ENCODE peak calls at places on chromosomes 6 and 20, in eight cellular contexts. O is endodermal cell; N is left cardiac atrium; D is EL; B is iris pigment epithelial cell; M is NCI-H2029; Z is stimulated activated CD4-positive, alpha-beta T cell treated with anti-CD3 and anti-CD28 coated beads, Interleukin-1b, Interleukin-23, amount 100 ng/mL, for 1 hour; U is BE2C. L is an unnamed sample.

GRCh38 chr6:73937805-73938204 is 241.8 kb downstream of the CD109 start:
- DNase-seq in O (no peak), N (no peak), D (no peak), B (no peak), M (no peak), Z (no peak), U (no peak), L (no peak)

GRCh38 chr6:140811642-140812041 is 1321.1 kb upstream of the GJE1 start:
- DNase-seq in O (no peak), N (no peak), D (no peak), B (no peak), M (no peak), Z (no peak), U (no peak), L (no peak)

GRCh38 chr6:26124550-26125014 is 37.4 kb downstream of the HFE start:
- DNase-seq in O (no peak), N (no peak), D (no peak), B (no peak), M (peak; percentile 74), Z (no peak), U (no peak), L (no peak)

GRCh38 chr6:89525786-89526562 is 93.0 kb downstream of the ANKRD6 start:
- DNase-seq in O (no peak), N (no peak), D (no peak), B (no peak), M (no peak), Z (no peak), U (no peak), L (no peak)

GRCh38 chr20:36878913-36879312 is 3.0 kb downstream of the TLDC2 start:
- DNase-seq in O (no peak), N (no peak), D (no peak), B (no peak), M (no peak), Z (no peak), U (no peak), L (no peak)

GRCh38 chr6:155646443-155646842 is 190.8 kb upstream of the NOX3 start:
- DNase-seq in O (no peak), N (no peak), D (no peak), B (no peak), M (no peak), Z (no peak), U (no peak), L (no peak)

GRCh38 chr6:47000842-47001241 is 41.3 kb downstream of the ADGRF1 start:
- DNase-seq in O (no peak), N (no peak), D (no peak), B (peak; percentile 21), M (no peak), Z (no peak), U (no peak), L (no peak)

GRCh38 chr6:98836025-98836961 is 1.9 kb downstream of the POU3F2 start:
- DNase-seq in O (no peak), N (no peak), D (no peak), B (no peak), M (no peak), Z (no peak), U (no peak), L (no peak)

GRCh38 chr6:50116390-50116789 is 66.7 kb upstream of the DEFB112 start:
- DNase-seq in O (no peak), N (no peak), D (no peak), B (no peak), M (peak; percentile 22), Z (no peak), U (no peak), L (no peak)

GRCh38 chr20:50892394-50892793 is 38.8 kb downstream of the ADNP start:
- DNase-seq in O (no peak), N (no peak), D (no peak), B (no peak), M (no peak), Z (no peak), U (no peak), L (no peak)

GRCh38 chr6:16639689-16640480 is 121.4 kb downstream of the ATXN1 start:
- DNase-seq in O (no peak), N (no peak), D (peak; percentile 88), B (peak; percentile 86), M (no peak), Z (no peak), U (no peak), L (no peak)

GRCh38 chr6:93418448-93419303 is 683 bp downstream of the EPHA7 start:
- DNase-seq in O (peak; percentile 88), N (peak; percentile 27), D (no peak), B (peak; percentile 27), M (peak; percentile 75), Z (no peak), U (peak; percentile 21), L (peak; percentile 20)

GRCh38 chr6:52297433-52297832 is 12.9 kb upstream of the MCM3 start:
- DNase-seq in O (no peak), N (no peak), D (no peak), B (no peak), M (no peak), Z (no peak), U (no peak), L (no peak)

GRCh38 chr6:157615411-157615763 is 207.7 kb upstream of the SNX9 start:
- DNase-seq in O (no peak), N (no peak), D (no peak), B (no peak), M (no peak), Z (no peak), U (no peak), L (no peak)

GRCh38 chr6:30071081-30071818 is 4.3 kb downstream of the PPP1R11 start:
- DNase-seq in O (peak; percentile 73), N (peak; percentile 44), D (no peak), B (peak; percentile 38), M (no peak), Z (no peak), U (peak; percentile 70), L (peak; percentile 40)

GRCh38 chr6:31057426-31058003 is 47.2 kb downstream of the MUC22 start:
- DNase-seq in O (no peak), N (no peak), D (peak; percentile 81), B (peak; percentile 33), M (no peak), Z (no peak), U (no peak), L (no peak)

GRCh38 chr20:38161412-38161774 is 3.7 kb downstream of the TGM2 start:
- DNase-seq in O (no peak), N (peak; percentile 21), D (no peak), B (no peak), M (no peak), Z (no peak), U (no peak), L (no peak)

GRCh38 chr6:162119349-162119748 is 608.2 kb downstream of the PRKN start:
- DNase-seq in O (peak; percentile 46), N (peak; percentile 37), D (no peak), B (no peak), M (no peak), Z (no peak), U (no peak), L (peak; percentile 21)

GRCh38 chr6:40492126-40492525 is 95.0 kb downstream of the LRFN2 start:
- DNase-seq in O (peak; percentile 73), N (no peak), D (no peak), B (no peak), M (no peak), Z (no peak), U (no peak), L (no peak)

GRCh38 chr20:24808616-24809015 is 140.5 kb upstream of the CST7 start:
- DNase-seq in O (no peak), N (no peak), D (no peak), B (no peak), M (no peak), Z (no peak), U (no peak), L (no peak)

GRCh38 chr20:23132293-23132929 is 46.3 kb upstream of the CD93 start:
- DNase-seq in O (no peak), N (no peak), D (no peak), B (no peak), M (no peak), Z (no peak), U (no peak), L (no peak)

GRCh38 chr6:51472745-51473483 is 614.5 kb downstream of the PKHD1 start:
- DNase-seq in O (peak; percentile 50), N (no peak), D (no peak), B (no peak), M (no peak), Z (no peak), U (no peak), L (no peak)

GRCh38 chr6:129699661-129700060 is 10.3 kb downstream of the ARHGAP18 start:
- DNase-seq in O (no peak), N (no peak), D (no peak), B (no peak), M (no peak), Z (no peak), U (no peak), L (no peak)

GRCh38 chr6:151693366-151693765 is 114.1 kb upstream of the ESR1 start:
- DNase-seq in O (no peak), N (no peak), D (no peak), B (no peak), M (no peak), Z (no peak), U (no peak), L (no peak)

GRCh38 chr6:41093729-41094128 is 21.0 kb downstream of the NFYA start:
- DNase-seq in O (no peak), N (no peak), D (no peak), B (peak; percentile 70), M (no peak), Z (no peak), U (no peak), L (no peak)

GRCh38 chr6:168206186-168206585 is 113.4 kb downstream of the DACT2 start:
- DNase-seq in O (peak; percentile 29), N (no peak), D (no peak), B (no peak), M (no peak), Z (no peak), U (no peak), L (no peak)

GRCh38 chr6:112701201-112701600 is 354.1 kb downstream of the RFPL4B start:
- DNase-seq in O (no peak), N (peak; percentile 32), D (peak; percentile 55), B (peak; percentile 19), M (peak; percentile 56), Z (no peak), U (peak; percentile 10), L (no peak)

GRCh38 chr20:59010995-59011873 is 4.2 kb upstream of the CTSZ start:
- DNase-seq in O (no peak), N (peak; percentile 63), D (peak; percentile 91), B (peak; percentile 88), M (no peak), Z (no peak), U (no peak), L (no peak)

GRCh38 chr6:11096109-11096508 is 2.5 kb downstream of the SMIM13 start:
- DNase-seq in O (peak; percentile 77), N (no peak), D (peak; percentile 65), B (peak; percentile 94), M (peak; percentile 54), Z (no peak), U (peak; percentile 21), L (no peak)